ENCODE peak calls at places on chromosomes 12 and 14, in eight cellular contexts. G is fibroblast of the aortic adventitia; L is A549; E is effector memory CD4-positive, alpha-beta T cell; N is T follicular helper cell; C is HCT116; D is heart right ventricle; X is endothelial cell. K is an unnamed sample.
A peak's percentile ranks its signal among the peaks of the same experiment; 100 is the strongest.

GRCh38 chr12:44875954-44876553 is at the start of gene NELL2:
- DNase-seq in L (peak; percentile 32), C (no peak), X (peak; percentile 52), E (peak; percentile 58), N (peak; percentile 61), D (peak; percentile 22), G (peak; percentile 0), K (peak; percentile 84)

GRCh38 chr12:92912052-92912451 is 17.0 kb downstream of the EEA1 start:
- DNase-seq in N (no peak), D (no peak), C (no peak), X (no peak), L (no peak), G (peak; percentile 17), E (no peak), K (no peak)

GRCh38 chr12:86312258-86312657 is 56.1 kb upstream of the MGAT4C start:
- DNase-seq in L (no peak), D (no peak), G (no peak), X (no peak), N (no peak), E (no peak), C (no peak), K (no peak)

GRCh38 chr14:54258382-54258781 is 138.4 kb upstream of the CDKN3 start:
- DNase-seq in X (no peak), C (no peak), L (no peak), D (no peak), N (no peak), E (no peak), G (no peak), K (no peak)

GRCh38 chr14:65255029-65255545 is 152.8 kb upstream of the MAX start:
- DNase-seq in D (no peak), L (peak; percentile 79), C (peak; percentile 61), N (no peak), E (no peak), X (no peak), G (peak; percentile 75), K (no peak)

GRCh38 chr14:68794130-68794855 is 1.4 kb upstream of the ZFP36L1 start:
- DNase-seq in E (peak; percentile 71), G (peak; percentile 94), X (peak; percentile 60), D (peak; percentile 85), L (peak; percentile 86), C (no peak), N (peak; percentile 70), K (peak; percentile 37)

GRCh38 chr12:20701106-20701505 is 6.0 kb downstream of the SLCO1C1 start:
- DNase-seq in D (no peak), N (no peak), X (no peak), C (no peak), G (no peak), L (no peak), E (no peak), K (no peak)

GRCh38 chr12:93707836-93708235 is 30.7 kb downstream of the CRADD start:
- DNase-seq in G (no peak), N (no peak), L (peak; percentile 59), X (no peak), D (no peak), C (peak; percentile 26), E (no peak), K (no peak)

GRCh38 chr14:97178781-97179180 is 381.6 kb downstream of the VRK1 start:
- DNase-seq in L (no peak), N (no peak), D (no peak), X (no peak), E (no peak), G (peak; percentile 2), C (no peak), K (no peak)

GRCh38 chr12:88650715-88651114 is 70.4 kb upstream of the KITLG start:
- DNase-seq in C (no peak), L (peak; percentile 12), E (no peak), X (no peak), N (no peak), G (peak; percentile 51), D (no peak), K (no peak)

GRCh38 chr14:104732931-104733681 is 9.1 kb downstream of the ADSS1 start:
- DNase-seq in L (peak; percentile 62), D (peak; percentile 26), X (no peak), G (no peak), E (no peak), C (no peak), N (no peak), K (no peak)

GRCh38 chr12:2582631-2583616 is 211.8 kb upstream of the FKBP4 start:
- DNase-seq in D (peak; percentile 82), X (peak; percentile 82), G (peak; percentile 51), C (peak; percentile 10), N (peak; percentile 4), E (no peak), L (peak; percentile 41), K (peak; percentile 79)

K was measured in WTC11.